ENCODE peak calls at places on chromosomes 16 and 17, in five cellular contexts. One of them, this sample, is unnamed. For H3K9me2, the result is how much of the 10 kb centered on the place peaks cover.

GRCh38 chr17:4463818-4464501 is 30.2 kb downstream of the SPNS3 start:
- DNase-seq in HCT116: no peak
- DNase-seq in GM23338: no peak
- DNase-seq in OCI-LY7: no peak
- DNase-seq in PC-9: no peak
- DNase-seq in this sample: no peak

GRCh38 chr17:30415491-30415890 is 36.8 kb downstream of the CPD start:
- DNase-seq in PC-9: no peak
- DNase-seq in HCT116: no peak
- DNase-seq in OCI-LY7: no peak
- DNase-seq in GM23338: no peak
- DNase-seq in this sample: no peak

GRCh38 chr16:68575082-68575481 is 36.0 kb downstream of the ZFP90 start:
- DNase-seq in OCI-LY7: no peak
- DNase-seq in PC-9: no peak
- DNase-seq in GM23338: no peak
- DNase-seq in HCT116: no peak
- DNase-seq in this sample: no peak

GRCh38 chr16:79274197-79274596 is 326.3 kb downstream of the MAF start:
- DNase-seq in GM23338: no peak
- DNase-seq in OCI-LY7: no peak
- DNase-seq in PC-9: no peak
- DNase-seq in HCT116: no peak
- DNase-seq in this sample: no peak

GRCh38 chr16:15777533-15778203 is 79.2 kb downstream of the MYH11 start:
- DNase-seq in GM23338: peak
- DNase-seq in OCI-LY7: peak
- DNase-seq in HCT116: peak
- DNase-seq in PC-9: peak
- DNase-seq in this sample: peak

GRCh38 chr16:50318796-50319578 is 49.8 kb downstream of the BRD7 start:
- DNase-seq in HCT116: no peak
- DNase-seq in PC-9: no peak
- DNase-seq in OCI-LY7: no peak
- DNase-seq in GM23338: no peak
- DNase-seq in this sample: no peak

GRCh38 chr16:53773150-53773846 is 69.3 kb downstream of the FTO start:
- DNase-seq in HCT116: no peak
- DNase-seq in GM23338: peak
- DNase-seq in OCI-LY7: peak
- DNase-seq in PC-9: peak
- DNase-seq in this sample: no peak

GRCh38 chr16:84047626-84048025 is 5.0 kb upstream of the SLC38A8 start:
- DNase-seq in OCI-LY7: no peak
- DNase-seq in HCT116: no peak
- DNase-seq in PC-9: no peak
- DNase-seq in GM23338: no peak
- DNase-seq in this sample: no peak

GRCh38 chr17:2718150-2718938 is 6.8 kb upstream of the CLUH start:
- DNase-seq in OCI-LY7: no peak
- DNase-seq in GM23338: no peak
- DNase-seq in HCT116: no peak
- DNase-seq in PC-9: no peak
- DNase-seq in this sample: no peak

GRCh38 chr16:22373662-22374310 is 633 bp downstream of the CDR2 start:
- DNase-seq in HCT116: no peak
- DNase-seq in GM23338: peak
- DNase-seq in OCI-LY7: peak
- DNase-seq in PC-9: no peak
- DNase-seq in this sample: peak

GRCh38 chr17:50542795-50543774 is 3.9 kb upstream of the SPATA20 start:
- DNase-seq in GM23338: no peak
- DNase-seq in HCT116: no peak
- DNase-seq in OCI-LY7: no peak
- DNase-seq in PC-9: no peak
- DNase-seq in this sample: no peak

GRCh38 chr16:73713301-73713700 is 583.3 kb upstream of the PSMD7 start:
- DNase-seq in PC-9: no peak
- DNase-seq in OCI-LY7: no peak
- DNase-seq in GM23338: no peak
- DNase-seq in HCT116: no peak
- DNase-seq in this sample: no peak

GRCh38 chr16:66549284-66550131 is at the start of gene TK2:
- DNase-seq in PC-9: no peak
- DNase-seq in OCI-LY7: peak
- DNase-seq in GM23338: peak
- DNase-seq in HCT116: no peak
- DNase-seq in this sample: peak

GRCh38 chr16:57503366-57503765 is 17.1 kb upstream of the DOK4 start:
- DNase-seq in HCT116: no peak
- DNase-seq in GM23338: peak
- DNase-seq in OCI-LY7: no peak
- DNase-seq in PC-9: no peak
- DNase-seq in this sample: no peak

GRCh38 chr17:6231886-6232767 is 161.9 kb downstream of the WSCD1 start:
- DNase-seq in PC-9: no peak
- DNase-seq in GM23338: peak
- DNase-seq in HCT116: no peak
- DNase-seq in OCI-LY7: no peak
- DNase-seq in this sample: no peak

GRCh38 chr17:227581-228222 is 46.3 kb upstream of the DOC2B start:
- DNase-seq in HCT116: no peak
- DNase-seq in OCI-LY7: no peak
- DNase-seq in PC-9: no peak
- DNase-seq in GM23338: no peak
- DNase-seq in this sample: no peak

GRCh38 chr17:53934931-53935330 is 112.2 kb downstream of the KIF2B start:
- DNase-seq in HCT116: no peak
- DNase-seq in PC-9: no peak
- DNase-seq in OCI-LY7: no peak
- DNase-seq in GM23338: no peak
- DNase-seq in this sample: no peak

GRCh38 chr17:81556175-81556691 is 4.1 kb upstream of the FAAP100 start:
- DNase-seq in OCI-LY7: no peak
- DNase-seq in GM23338: no peak
- DNase-seq in PC-9: no peak
- DNase-seq in HCT116: no peak
- DNase-seq in this sample: no peak

GRCh38 chr17:82592751-82593589 is 55.3 kb downstream of the WDR45B start:
- DNase-seq in HCT116: peak
- DNase-seq in OCI-LY7: peak
- DNase-seq in GM23338: peak
- DNase-seq in PC-9: peak
- DNase-seq in this sample: peak

GRCh38 chr16:51129105-51129504 is 22.0 kb downstream of the SALL1 start:
- DNase-seq in PC-9: no peak
- DNase-seq in HCT116: no peak
- DNase-seq in OCI-LY7: no peak
- DNase-seq in GM23338: no peak
- DNase-seq in this sample: no peak

GRCh38 chr16:56974549-56975300 is 13.0 kb downstream of the CETP start:
- DNase-seq in OCI-LY7: no peak
- DNase-seq in HCT116: no peak
- DNase-seq in GM23338: no peak
- DNase-seq in PC-9: no peak
- DNase-seq in this sample: no peak

GRCh38 chr16:23508589-23509440 is 1.5 kb downstream of the GGA2 start:
- DNase-seq in HCT116: no peak
- DNase-seq in OCI-LY7: peak
- DNase-seq in PC-9: no peak
- DNase-seq in GM23338: peak
- DNase-seq in this sample: no peak

GRCh38 chr17:38673714-38674012 is 1.1 kb downstream of the EPOP start:
- DNase-seq in OCI-LY7: no peak
- DNase-seq in PC-9: no peak
- DNase-seq in HCT116: no peak
- DNase-seq in GM23338: peak
- DNase-seq in this sample: peak

GRCh38 chr17:31743767-31744166 is 115.3 kb downstream of the COPRS start:
- DNase-seq in HCT116: no peak
- DNase-seq in PC-9: no peak
- DNase-seq in OCI-LY7: no peak
- DNase-seq in GM23338: peak
- DNase-seq in this sample: no peak

GRCh38 chr16:62657116-62657515 is 620.9 kb upstream of the CDH8 start:
- DNase-seq in PC-9: no peak
- DNase-seq in HCT116: no peak
- DNase-seq in GM23338: no peak
- DNase-seq in OCI-LY7: no peak
- DNase-seq in this sample: no peak

GRCh38 chr16:11583889-11584565 is 2.7 kb downstream of the LITAF start:
- DNase-seq in HCT116: no peak
- DNase-seq in GM23338: no peak
- DNase-seq in OCI-LY7: no peak
- DNase-seq in PC-9: peak
- DNase-seq in this sample: peak

GRCh38 chr16:20383106-20384029 is 21.2 kb downstream of the PDILT start:
- DNase-seq in GM23338: peak
- DNase-seq in HCT116: peak
- DNase-seq in PC-9: peak
- DNase-seq in OCI-LY7: peak
- DNase-seq in this sample: peak

GRCh38 chr16:50308237-50308965 is 42.0 kb downstream of the ADCY7 start:
- DNase-seq in HCT116: no peak
- DNase-seq in OCI-LY7: no peak
- DNase-seq in PC-9: no peak
- DNase-seq in GM23338: no peak
- DNase-seq in this sample: no peak

GRCh38 chr16:27254262-27254811 is 14.2 kb downstream of the NSMCE1 start:
- DNase-seq in GM23338: no peak
- DNase-seq in HCT116: no peak
- DNase-seq in OCI-LY7: no peak
- DNase-seq in PC-9: no peak
- DNase-seq in this sample: peak

GRCh38 chr17:65079489-65079900 is 23.0 kb upstream of the GNA13 start:
- DNase-seq in HCT116: no peak
- DNase-seq in GM23338: peak
- DNase-seq in PC-9: no peak
- DNase-seq in OCI-LY7: no peak
- DNase-seq in this sample: no peak
- TF ChIP-seq CTCF in HCT116: no peak
- TF ChIP-seq CTCF in GM23338: no peak
- TF ChIP-seq CTCF in PC-9: no peak
- TF ChIP-seq CTCF in OCI-LY7: no peak
- TF ChIP-seq CTCF in this sample: no peak

GRCh38 chr16:14525596-14525995 is 104.5 kb downstream of the PARN start:
- DNase-seq in PC-9: no peak
- DNase-seq in OCI-LY7: no peak
- DNase-seq in GM23338: no peak
- DNase-seq in HCT116: no peak
- DNase-seq in this sample: no peak

GRCh38 chr16:14523632-14524031 is 106.4 kb downstream of the PARN start:
- DNase-seq in OCI-LY7: no peak
- DNase-seq in HCT116: no peak
- DNase-seq in PC-9: no peak
- DNase-seq in GM23338: peak
- DNase-seq in this sample: no peak

GRCh38 chr16:14525021-14525420 is 105.0 kb downstream of the PARN start:
- DNase-seq in PC-9: no peak
- DNase-seq in HCT116: no peak
- DNase-seq in GM23338: no peak
- DNase-seq in OCI-LY7: no peak
- DNase-seq in this sample: no peak

GRCh38 chr16:14520753-14521152 is 109.3 kb downstream of the PARN start:
- DNase-seq in OCI-LY7: no peak
- DNase-seq in HCT116: no peak
- DNase-seq in GM23338: no peak
- DNase-seq in PC-9: no peak
- DNase-seq in this sample: no peak

GRCh38 chr16:14522617-14523135 is 107.4 kb downstream of the PARN start:
- DNase-seq in GM23338: no peak
- DNase-seq in OCI-LY7: no peak
- DNase-seq in HCT116: no peak
- DNase-seq in PC-9: no peak
- DNase-seq in this sample: no peak
- H3K9me2 ChIP-seq in GM23338: under half
- H3K9me2 ChIP-seq in OCI-LY7: under half
- H3K9me2 ChIP-seq in HCT116: under half
- H3K9me2 ChIP-seq in PC-9: under half
- H3K9me2 ChIP-seq in this sample: under half

DNA sequence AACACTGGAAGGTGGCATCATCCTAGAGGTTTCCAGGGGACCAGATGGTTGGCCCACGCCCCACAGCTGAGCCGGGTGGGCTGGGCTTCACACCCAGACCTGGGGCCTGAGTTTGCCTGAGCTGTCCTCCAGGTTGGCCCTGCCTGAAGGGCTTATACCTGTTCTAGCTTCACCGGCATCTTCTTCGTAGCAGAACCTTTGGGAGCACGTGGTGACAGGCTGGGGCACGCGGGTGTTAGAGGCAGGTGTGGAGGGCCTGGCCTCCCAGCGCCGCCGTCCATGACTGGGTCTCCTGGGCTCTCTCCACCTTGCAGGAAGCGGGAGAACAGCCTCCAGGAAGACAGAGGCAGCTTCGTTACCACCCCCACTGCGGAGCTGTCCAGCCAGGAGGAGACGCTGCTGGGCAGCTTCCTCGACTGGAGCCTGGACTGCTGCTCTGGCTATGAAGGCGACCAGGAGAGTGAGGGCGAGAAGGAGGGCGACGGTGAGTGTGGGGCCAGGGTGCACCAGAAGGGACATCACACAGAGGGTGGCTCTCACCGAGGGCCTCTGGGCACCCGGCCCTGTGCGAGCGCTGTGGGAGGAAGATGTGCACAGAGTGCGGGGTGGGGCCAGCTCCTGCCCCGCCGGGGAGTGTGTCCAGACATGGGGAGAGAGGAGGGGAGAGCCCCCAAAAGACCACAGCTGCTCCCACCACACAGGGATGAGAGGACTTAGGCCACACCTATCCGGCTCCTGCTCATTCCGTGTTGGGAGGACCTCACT is 4.6 kb upstream of the TEDC2 start:
- DNase-seq in OCI-LY7: no peak
- DNase-seq in GM23338: no peak
- DNase-seq in HCT116: no peak
- DNase-seq in PC-9: no peak
- DNase-seq in this sample: no peak
- H2AFZ ChIP-seq in OCI-LY7: no peak
- H2AFZ ChIP-seq in GM23338: no peak
- H2AFZ ChIP-seq in HCT116: no peak
- H2AFZ ChIP-seq in PC-9: no peak
- H2AFZ ChIP-seq in this sample: no peak

GRCh38 chr16:47581114-47581513 is 120.0 kb downstream of the PHKB start:
- DNase-seq in OCI-LY7: no peak
- DNase-seq in GM23338: peak
- DNase-seq in HCT116: no peak
- DNase-seq in PC-9: no peak
- DNase-seq in this sample: no peak
- TF ChIP-seq CTCF in OCI-LY7: no peak
- TF ChIP-seq CTCF in GM23338: peak
- TF ChIP-seq CTCF in HCT116: no peak
- TF ChIP-seq CTCF in PC-9: no peak
- TF ChIP-seq CTCF in this sample: no peak

This sample was measured in MM.1S.